ENCODE peak calls at places on chromosomes 4 and X, in ten cellular contexts. Y is progenitor cell of endocrine pancreas, P is PC-3, T is GM06990, Q is GM12864, F is astrocyte of the cerebellum, W is upper lobe of right lung, A is choroid plexus epithelial cell, Z is AG09319, X is neural progenitor cell. N is an unnamed sample.

GRCh38 chr4:38160487-38161207 is 200.4 kb downstream of the PTTG2 start:
- DNase-seq in Y (no peak), P (peak; percentile 76), T (peak; percentile 60), Q (peak; percentile 36), F (peak; percentile 86), W (no peak), A (peak; percentile 98), Z (peak; percentile 91), X (peak; percentile 38), N (no peak)

GRCh38 chr4:126445596-126445995 is 1130.8 kb downstream of the FAT4 start:
- DNase-seq in Y (no peak), P (no peak), T (no peak), Q (no peak), F (no peak), W (no peak), A (peak; percentile 12), Z (no peak), X (no peak), N (no peak)

GRCh38 chr4:127069675-127070074 is 563.1 kb upstream of the INTU start:
- DNase-seq in Y (no peak), P (no peak), T (no peak), Q (no peak), F (no peak), W (no peak), A (no peak), Z (no peak), X (peak; percentile 24), N (no peak)

GRCh38 chr4:120443111-120443510 is 376.5 kb upstream of the MAD2L1 start:
- DNase-seq in Y (no peak), P (no peak), T (no peak), Q (no peak), F (no peak), W (no peak), A (peak; percentile 40), Z (no peak), X (no peak), N (no peak)

GRCh38 chr4:76950052-76950845 is 697 bp downstream of the SEPTIN11 start:
- DNase-seq in Y (peak; percentile 38), P (peak; percentile 16), T (peak; percentile 67), Q (no peak), F (no peak), W (peak; percentile 86), A (peak; percentile 58), Z (no peak), X (peak; percentile 70), N (peak; percentile 28)

GRCh38 chr4:53775381-53775780 is 184.1 kb upstream of the LNX1 start:
- DNase-seq in Y (no peak), P (no peak), T (no peak), Q (no peak), F (no peak), W (no peak), A (peak; percentile 26), Z (no peak), X (no peak), N (no peak)

GRCh38 chr4:163540977-163541376 is 46.5 kb downstream of the TMA16 start:
- DNase-seq in Y (no peak), P (peak; percentile 77), T (no peak), Q (no peak), F (peak; percentile 92), W (no peak), A (peak; percentile 84), Z (peak; percentile 20), X (no peak), N (no peak)

GRCh38 chr4:2699534-2699933 is 56.6 kb downstream of the TNIP2 start:
- DNase-seq in Y (no peak), P (no peak), T (no peak), Q (no peak), F (no peak), W (no peak), A (no peak), Z (no peak), X (no peak), N (no peak)

GRCh38 chr4:159941076-159941475 is 838.2 kb downstream of the RAPGEF2 start:
- DNase-seq in Y (no peak), P (no peak), T (no peak), Q (no peak), F (no peak), W (no peak), A (no peak), Z (no peak), X (no peak), N (no peak)

GRCh38 chrX:21711126-21711847 is 46.6 kb downstream of the SMPX start:
- DNase-seq in Y (no peak), P (no peak), T (no peak), Q (no peak), F (no peak), W (no peak), A (no peak), Z (no peak), X (no peak), N (no peak)

GRCh38 chr4:25030283-25031076 is at the start of gene LGI2:
- DNase-seq in Y (peak; percentile 41), P (peak; percentile 6), T (no peak), Q (no peak), F (no peak), W (peak; percentile 70), A (peak; percentile 4), Z (no peak), X (peak; percentile 76), N (peak; percentile 72)

GRCh38 chr4:57424231-57424897 is 314.2 kb upstream of the IGFBP7 start:
- DNase-seq in Y (no peak), P (peak; percentile 97), T (no peak), Q (no peak), F (peak; percentile 93), W (no peak), A (peak; percentile 42), Z (peak; percentile 10), X (no peak), N (no peak)

GRCh38 chr4:47482326-47482725 is 2.7 kb upstream of the ATP10D start:
- DNase-seq in Y (no peak), P (peak; percentile 39), T (no peak), Q (no peak), F (peak; percentile 32), W (no peak), A (peak; percentile 77), Z (no peak), X (no peak), N (no peak)

GRCh38 chrX:119073200-119073905 is 560 bp downstream of the CT47C1 start:
- DNase-seq in Y (no peak), P (no peak), T (no peak), Q (no peak), F (no peak), W (no peak), A (no peak), Z (no peak), X (no peak), N (no peak)

GRCh38 chrX:46686003-46686645 is 72.8 kb downstream of the SLC9A7 start:
- DNase-seq in Y (no peak), P (peak; percentile 53), T (no peak), Q (no peak), F (peak; percentile 6), W (no peak), A (peak; percentile 62), Z (peak; percentile 14), X (peak; percentile 44), N (no peak)

GRCh38 chr4:140807491-140808257 is 51.5 kb upstream of the TBC1D9 start:
- DNase-seq in Y (no peak), P (no peak), T (peak; percentile 70), Q (peak; percentile 78), F (no peak), W (no peak), A (peak; percentile 82), Z (peak; percentile 5), X (no peak), N (no peak)

GRCh38 chr4:126223784-126224407 is 909.1 kb downstream of the FAT4 start:
- DNase-seq in Y (no peak), P (peak; percentile 27), T (no peak), Q (no peak), F (no peak), W (no peak), A (peak; percentile 58), Z (no peak), X (peak; percentile 26), N (no peak)

GRCh38 chr4:156598138-156598681 is 373.4 kb downstream of the PDGFC start:
- DNase-seq in Y (no peak), P (peak; percentile 53), T (no peak), Q (no peak), F (no peak), W (no peak), A (peak; percentile 92), Z (no peak), X (no peak), N (no peak)

GRCh38 chr4:4327652-4328121 is 37.6 kb downstream of the ZBTB49 start:
- DNase-seq in Y (peak; percentile 28), P (peak; percentile 19), T (no peak), Q (no peak), F (no peak), W (peak; percentile 66), A (peak; percentile 41), Z (no peak), X (peak; percentile 74), N (no peak)

DNA sequence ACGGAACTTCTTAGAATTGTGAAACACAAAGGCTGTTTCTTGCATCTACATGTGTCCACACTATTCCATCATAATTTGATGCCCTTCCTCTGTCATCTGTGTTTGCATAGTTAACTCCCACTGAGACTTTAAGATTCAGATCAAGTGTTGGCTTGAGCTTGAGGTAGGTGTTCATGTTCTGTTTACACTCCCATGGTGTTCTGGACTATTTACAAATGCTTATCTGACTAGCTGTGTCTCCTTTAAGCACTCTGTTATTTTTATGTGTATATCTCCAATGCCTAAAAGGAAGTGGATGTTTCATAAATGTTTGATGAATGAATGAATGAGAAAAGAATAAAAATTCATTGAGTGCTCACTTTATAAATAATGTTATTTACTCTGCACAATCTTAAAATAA is 622.7 kb downstream of the RAB28 start:
- DNase-seq in Y (no peak), P (no peak), T (no peak), Q (no peak), F (no peak), W (no peak), A (no peak), Z (no peak), X (no peak), N (no peak)
- TF ChIP-seq CTCF in Y (no peak), P (no peak), T (no peak), Q (no peak), F (no peak), W (no peak), A (no peak), Z (no peak), X (no peak), N (no peak)

GRCh38 chr4:40736910-40737309 is 12.8 kb upstream of the NSUN7 start:
- DNase-seq in Y (no peak), P (peak; percentile 42), T (no peak), Q (no peak), F (peak; percentile 28), W (no peak), A (peak; percentile 70), Z (no peak), X (peak; percentile 34), N (no peak)
- TF ChIP-seq CTCF in Y (peak; percentile 24), P (peak; percentile 52), T (peak; percentile 39), Q (peak; percentile 46), F (peak; percentile 32), W (peak; percentile 39), A (peak; percentile 53), Z (peak; percentile 37), X (peak; percentile 53), N (no peak)

GRCh38 chrX:8042304-8042703 is 115.1 kb upstream of the PNPLA4 start:
- DNase-seq in Y (no peak), P (peak; percentile 31), T (no peak), Q (no peak), F (no peak), W (no peak), A (peak; percentile 1), Z (no peak), X (peak; percentile 11), N (no peak)
- TF ChIP-seq CTCF in Y (peak; percentile 43), P (peak; percentile 40), T (no peak), Q (peak; percentile 13), F (peak; percentile 35), W (no peak), A (peak; percentile 9), Z (no peak), X (peak; percentile 27), N (peak; percentile 32)

GRCh38 chr4:20544645-20545044 is 155.6 kb upstream of the PACRGL start:
- DNase-seq in Y (no peak), P (peak; percentile 38), T (peak; percentile 1), Q (no peak), F (peak; percentile 28), W (no peak), A (peak; percentile 82), Z (peak; percentile 50), X (peak; percentile 36), N (no peak)
- TF ChIP-seq CTCF in Y (peak; percentile 79), P (peak; percentile 64), T (peak; percentile 29), Q (no peak), F (peak; percentile 46), W (peak; percentile 46), A (peak; percentile 66), Z (peak; percentile 54), X (peak; percentile 76), N (peak; percentile 64)

N was measured in mesothelial cell of epicardium.